ENCODE peak calls at places on chromosomes 6 and 20, in four cellular contexts. Y is heart left ventricle, R is nephron progenitor cell, Z is AG04450. X is an unnamed sample.

GRCh38 chr6:16257999-16258708 is 19.8 kb downstream of the GMPR start:
- DNase-seq in Z (no peak), R (no peak), Y (no peak), X (no peak)

GRCh38 chr6:5930143-5930770 is 76.5 kb downstream of the NRN1 start:
- DNase-seq in R (no peak), Z (no peak), Y (no peak), X (no peak)

GRCh38 chr20:57921701-57922482 is 212.1 kb upstream of the PMEPA1 start:
- DNase-seq in Z (no peak), R (no peak), Y (no peak), X (no peak)

GRCh38 chr20:32495217-32495565 is 89.9 kb downstream of the NOL4L start:
- DNase-seq in R (no peak), Y (no peak), Z (no peak), X (no peak)

GRCh38 chr20:2816583-2817340 is 598 bp downstream of the TMEM239 start:
- DNase-seq in Z (no peak), Y (no peak), R (no peak), X (no peak)

GRCh38 chr20:48387675-48388074 is 440.1 kb downstream of the PREX1 start:
- DNase-seq in R (no peak), Y (no peak), Z (no peak), X (no peak)

GRCh38 chr20:10609276-10609675 is 64.5 kb downstream of the JAG1 start:
- DNase-seq in R (no peak), Y (peak), Z (peak), X (no peak)

GRCh38 chr6:139977887-139978332 is 603.5 kb upstream of the CITED2 start:
- DNase-seq in Z (no peak), Y (no peak), R (no peak), X (peak)

GRCh38 chr6:31794294-31794865 is 1.2 kb downstream of the VARS1 start:
- DNase-seq in R (no peak), Y (no peak), Z (no peak), X (no peak)

GRCh38 chr20:39623584-39624234 is 661.6 kb downstream of the DHX35 start:
- DNase-seq in R (no peak), Y (no peak), Z (no peak), X (no peak)

GRCh38 chr20:38131588-38132121 is 33.4 kb downstream of the TGM2 start:
- DNase-seq in Y (no peak), R (no peak), Z (no peak), X (no peak)

GRCh38 chr6:246349-246748 is 45.9 kb upstream of the DUSP22 start:
- DNase-seq in Z (no peak), Y (no peak), R (no peak), X (no peak)

GRCh38 chr20:59939052-59939878 is 840 bp downstream of the PPP1R3D start:
- DNase-seq in Z (no peak), R (peak), Y (peak), X (peak)

GRCh38 chr6:100484474-100484873 is 19.8 kb upstream of the SIM1 start:
- DNase-seq in Z (no peak), R (no peak), Y (no peak), X (no peak)

GRCh38 chr6:112332274-112332673 is 14.9 kb upstream of the RFPL4B start:
- DNase-seq in R (no peak), Z (no peak), Y (no peak), X (no peak)

GRCh38 chr6:24257282-24257681 is 100.6 kb downstream of the DCDC2 start:
- DNase-seq in R (no peak), Z (no peak), Y (no peak), X (no peak)
- TF ChIP-seq CTCF in R (no peak), Z (no peak), Y (no peak), X (no peak)

GRCh38 chr6:157023958-157024357 is 246.8 kb downstream of the ARID1B start:
- DNase-seq in R (no peak), Y (no peak), Z (no peak), X (no peak)
- TF ChIP-seq CTCF in R (no peak), Y (no peak), Z (no peak), X (no peak)

GRCh38 chr6:81465859-81466258 is 286.6 kb downstream of the TENT5A start:
- DNase-seq in Y (no peak), R (no peak), Z (no peak), X (no peak)
- TF ChIP-seq CTCF in Y (peak), R (peak), Z (peak), X (peak)

GRCh38 chr6:114638346-114638745 is 295.5 kb upstream of the HS3ST5 start:
- DNase-seq in Z (no peak), Y (no peak), R (peak), X (no peak)
- TF ChIP-seq CTCF in Z (no peak), Y (no peak), R (no peak), X (no peak)

DNA sequence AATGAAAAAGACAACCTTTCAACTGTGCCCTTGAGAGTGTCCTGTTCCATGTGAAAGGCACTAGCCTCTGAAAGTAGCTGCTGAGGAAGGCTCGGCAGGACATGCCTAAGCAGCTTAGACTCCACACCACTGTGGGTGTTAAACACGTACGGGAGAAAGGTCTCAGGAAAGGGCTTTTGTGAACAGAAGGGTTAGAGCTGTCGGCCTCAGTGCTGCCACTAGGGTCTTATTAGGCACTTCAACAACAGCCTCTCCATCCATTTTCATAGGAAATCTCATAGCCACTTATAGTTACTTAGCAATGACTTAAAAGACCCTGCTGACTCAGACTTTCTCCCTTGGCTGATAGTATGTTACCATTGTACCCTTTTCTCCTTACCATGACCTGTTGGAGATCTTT is 662.8 kb downstream of the TBC1D32 start:
- DNase-seq in Z (no peak), R (peak), Y (no peak), X (no peak)
- TF ChIP-seq CTCF in Z (no peak), R (no peak), Y (no peak), X (no peak)